ENCODE peak calls at places on chromosome 9, in nine cellular contexts. N is non-pigmented ciliary epithelial cell; W is stimulated activated CD4-positive, alpha-beta T cell treated with anti-CD3 and anti-CD28 coated beads, Interleukin-1b, Interleukin-23, amount 100 ng/mL, for 1 hour; J is IMR-90; Z is cardiac septum; Q is RWPE1; E is C1 segment of cervical spinal cord; V is T follicular helper cell; B is choroid plexus epithelial cell. T is an unnamed sample.

GRCh38 chr9:133182151-133182550 is 18.4 kb upstream of the GBGT1 start:
- DNase-seq in B (no peak), E (no peak), Q (no peak), W (no peak), J (no peak), V (no peak), N (no peak), Z (no peak), T (no peak)

GRCh38 chr9:16368425-16369087 is 501.9 kb downstream of the BNC2 start:
- DNase-seq in N (no peak), V (no peak), B (no peak), J (peak), Q (peak), E (no peak), Z (no peak), W (no peak), T (no peak)

GRCh38 chr9:108885643-108886348 is 23.7 kb downstream of the ACTL7A start:
- DNase-seq in N (peak), Q (peak), W (no peak), Z (no peak), E (no peak), J (peak), V (no peak), B (peak), T (no peak)

GRCh38 chr9:37602817-37603216 is 10.4 kb upstream of the TOMM5 start:
- DNase-seq in J (no peak), N (no peak), V (no peak), E (no peak), Z (no peak), B (no peak), Q (peak), W (no peak), T (no peak)

GRCh38 chr9:136806631-136807201 is 1.0 kb upstream of the RABL6 start:
- DNase-seq in N (no peak), E (no peak), Q (no peak), J (no peak), V (no peak), B (no peak), Z (no peak), W (no peak), T (no peak)

GRCh38 chr9:84146893-84147705 is 166.5 kb downstream of the RMI1 start:
- DNase-seq in Q (no peak), N (no peak), V (no peak), Z (no peak), B (no peak), J (no peak), E (no peak), W (no peak), T (no peak)

GRCh38 chr9:106420511-106420944 is 442.4 kb upstream of the ZNF462 start:
- DNase-seq in E (no peak), W (no peak), B (no peak), Q (peak), Z (no peak), N (no peak), V (no peak), J (no peak), T (no peak)

GRCh38 chr9:108181444-108181843 is 674.3 kb downstream of the ACTL7B start:
- DNase-seq in Q (no peak), Z (no peak), J (no peak), B (no peak), V (no peak), E (no peak), N (no peak), W (no peak), T (no peak)

GRCh38 chr9:36398745-36399144 is 1.3 kb downstream of the RNF38 start:
- DNase-seq in V (no peak), N (peak), E (no peak), Z (no peak), Q (peak), J (peak), W (no peak), B (peak), T (no peak)

GRCh38 chr9:99266136-99267023 is 44.3 kb downstream of the SEC61B start:
- DNase-seq in V (peak), J (peak), Q (peak), E (peak), N (peak), B (peak), Z (peak), W (peak), T (peak)

GRCh38 chr9:96442491-96442890 is 7.5 kb upstream of the HABP4 start:
- DNase-seq in W (no peak), B (no peak), Q (no peak), N (no peak), E (no peak), J (no peak), Z (no peak), V (no peak), T (no peak)

GRCh38 chr9:81424431-81424830 is 264.9 kb downstream of the TLE1 start:
- DNase-seq in J (no peak), N (no peak), W (no peak), Z (no peak), Q (no peak), V (no peak), E (no peak), B (peak), T (peak)

GRCh38 chr9:125649315-125649714 is 57.7 kb downstream of the MAPKAP1 start:
- DNase-seq in Z (no peak), N (peak), B (peak), Q (peak), W (no peak), V (no peak), J (peak), E (no peak), T (no peak)

GRCh38 chr9:7560669-7561305 is 238.8 kb downstream of the DMAC1 start:
- DNase-seq in Q (no peak), B (no peak), E (no peak), N (no peak), V (no peak), W (no peak), Z (no peak), J (no peak), T (peak)

GRCh38 chr9:81575976-81576375 is 113.4 kb downstream of the TLE1 start:
- DNase-seq in N (no peak), W (no peak), J (peak), B (peak), V (no peak), E (no peak), Z (no peak), Q (no peak), T (no peak)

GRCh38 chr9:131824175-131824594 is 84.3 kb upstream of the RAPGEF1 start:
- DNase-seq in B (no peak), E (no peak), Q (no peak), W (no peak), J (no peak), N (no peak), V (no peak), Z (no peak), T (no peak)

GRCh38 chr9:74643303-74643933 is 146.3 kb downstream of the RORB start:
- DNase-seq in N (no peak), V (no peak), Q (no peak), W (no peak), J (no peak), B (no peak), Z (no peak), E (no peak), T (no peak)

GRCh38 chr9:121260457-121261106 is 7.4 kb upstream of the GSN start:
- DNase-seq in Q (no peak), B (no peak), Z (no peak), W (no peak), N (no peak), J (no peak), E (no peak), V (no peak), T (no peak)

GRCh38 chr9:16012621-16013020 is 459.8 kb downstream of the CCDC171 start:
- DNase-seq in Q (no peak), N (no peak), J (peak), E (no peak), Z (no peak), B (peak), V (no peak), W (no peak), T (no peak)

GRCh38 chr9:14515564-14516198 is 177.6 kb downstream of the ZDHHC21 start:
- DNase-seq in V (no peak), B (no peak), J (no peak), N (no peak), Q (no peak), W (no peak), Z (no peak), E (peak), T (no peak)

GRCh38 chr9:89461302-89461701 is 36.6 kb downstream of the SEMA4D start:
- DNase-seq in W (no peak), V (no peak), J (peak), N (peak), E (no peak), B (peak), Z (no peak), Q (peak), T (no peak)

GRCh38 chr9:68500457-68501158 is 40.1 kb downstream of the TMEM252 start:
- DNase-seq in V (no peak), Q (peak), B (no peak), W (no peak), N (peak), E (no peak), Z (no peak), J (peak), T (peak)

GRCh38 chr9:133713211-133713959 is 24.8 kb downstream of the SARDH start:
- DNase-seq in E (no peak), J (no peak), N (no peak), Z (no peak), W (no peak), B (no peak), Q (no peak), V (no peak), T (no peak)

GRCh38 chr9:111158375-111158774 is 120.1 kb upstream of the LPAR1 start:
- DNase-seq in Q (no peak), J (peak), E (no peak), B (no peak), N (no peak), W (no peak), V (no peak), Z (no peak), T (no peak)

GRCh38 chr9:109816490-109816889 is 36.5 kb downstream of the PALM2AKAP2 start:
- DNase-seq in J (peak), E (no peak), V (no peak), Z (no peak), Q (peak), W (no peak), N (peak), B (peak), T (no peak)

GRCh38 chr9:81112638-81113037 is 576.7 kb downstream of the TLE1 start:
- DNase-seq in V (no peak), N (no peak), Q (no peak), J (no peak), Z (no peak), E (no peak), W (no peak), B (no peak), T (no peak)

GRCh38 chr9:93587651-93588347 is 11.4 kb downstream of the PHF2 start:
- DNase-seq in N (no peak), V (no peak), B (no peak), Q (no peak), Z (peak), W (no peak), E (no peak), J (no peak), T (no peak)

GRCh38 chr9:136626740-136627642 is 35.7 kb upstream of the EGFL7 start:
- DNase-seq in Q (peak), J (no peak), W (no peak), V (no peak), Z (no peak), N (no peak), B (no peak), E (no peak), T (peak)

GRCh38 chr9:88742483-88742882 is 207.5 kb downstream of the NXNL2 start:
- DNase-seq in Z (no peak), E (peak), V (no peak), N (no peak), B (peak), W (no peak), Q (peak), J (peak), T (no peak)

GRCh38 chr9:112174223-112174964 is 703 bp downstream of the SUSD1 start:
- DNase-seq in W (peak), N (no peak), B (peak), Q (peak), J (peak), E (no peak), V (peak), Z (peak), T (no peak)

GRCh38 chr9:84212982-84213381 is 127.6 kb downstream of the SLC28A3 start:
- DNase-seq in N (no peak), V (no peak), B (no peak), Z (no peak), W (no peak), Q (peak), E (no peak), J (no peak), T (no peak)

T was measured in NCI-H526 treated with DMSO at 0.1 percent for 48 hours.